ENCODE peak calls at places on chromosomes 5 and 9, in five cellular contexts. W, P, B, I and U are unnamed samples.

GRCh38 chr5:151095341-151096000 is 14.6 kb upstream of the TNIP1 start:
- ATAC-seq in W (no peak), P (peak; percentile 27), B (peak; percentile 16), I (peak; percentile 11), U (peak; percentile 7)

GRCh38 chr9:117377046-117377445 is 37.8 kb downstream of the ASTN2 start:
- ATAC-seq in W (no peak), P (no peak), B (no peak), I (no peak), U (no peak)

GRCh38 chr9:99966720-99967119 is 60.3 kb downstream of the STX17 start:
- ATAC-seq in W (no peak), P (no peak), B (no peak), I (peak; percentile 69), U (no peak)

GRCh38 chr9:70683841-70684240 is 269.4 kb upstream of the KLF9 start:
- ATAC-seq in W (no peak), P (no peak), B (no peak), I (no peak), U (no peak)

GRCh38 chr5:146560205-146560812 is 44.3 kb upstream of the GPR151 start:
- ATAC-seq in W (no peak), P (no peak), B (no peak), I (no peak), U (no peak)

GRCh38 chr5:41157272-41157671 is 56.1 kb downstream of the C6 start:
- ATAC-seq in W (no peak), P (no peak), B (no peak), I (no peak), U (no peak)

GRCh38 chr5:172140120-172140519 is 47.9 kb downstream of the STK10 start:
- ATAC-seq in W (no peak), P (no peak), B (no peak), I (no peak), U (no peak)

GRCh38 chr5:16147179-16147900 is 32.3 kb downstream of the MARCHF11 start:
- ATAC-seq in W (no peak), P (no peak), B (no peak), I (no peak), U (no peak)

GRCh38 chr5:104815212-104815611 is 1252.6 kb upstream of the NUDT12 start:
- ATAC-seq in W (no peak), P (no peak), B (no peak), I (no peak), U (no peak)

GRCh38 chr9:125095821-125096443 is 47.4 kb downstream of the SCAI start:
- ATAC-seq in W (no peak), P (no peak), B (no peak), I (no peak), U (no peak)

DNA sequence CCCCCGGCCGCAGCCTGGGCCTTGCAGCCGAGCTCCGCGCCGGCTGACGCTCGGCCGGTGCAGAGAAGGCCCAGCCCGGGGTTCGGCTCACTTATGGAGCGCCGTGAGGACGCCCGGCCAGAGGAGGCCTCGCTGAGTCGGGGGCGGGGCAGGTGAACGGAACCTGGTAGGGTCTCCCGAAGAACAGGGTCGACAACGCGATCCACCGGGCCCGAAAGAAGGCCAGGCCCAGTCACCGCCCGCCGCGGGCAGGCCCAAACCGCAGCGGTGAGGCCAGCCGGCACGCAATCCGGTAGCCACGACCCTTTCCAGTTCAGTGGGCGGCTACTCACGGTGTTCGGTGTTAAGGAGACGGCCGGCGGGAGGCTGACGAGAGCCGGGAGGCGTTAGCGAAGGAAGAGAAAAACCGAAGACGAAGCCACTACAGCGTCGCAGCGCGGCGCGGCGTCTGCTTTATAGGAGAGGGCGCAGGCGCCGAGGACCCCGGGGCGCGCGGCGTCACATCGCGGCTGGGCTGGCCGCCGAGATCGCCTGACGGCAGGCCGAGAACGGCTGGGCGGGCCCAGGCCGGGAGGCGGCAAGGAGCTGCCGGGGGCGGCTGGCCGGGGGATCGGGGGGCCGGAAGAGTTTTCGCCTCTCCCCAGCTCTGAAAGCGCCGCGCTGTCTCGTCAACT is at the start of gene SKP1:
- ATAC-seq in W (peak; percentile 89), P (peak; percentile 96), B (peak; percentile 89), I (peak; percentile 78), U (peak; percentile 93)
- TF ChIP-seq EP300 in W (no peak), P (peak; percentile 73), B (no peak), I (no peak), U (no peak)

GRCh38 chr5:127072861-127073846 is at the start of gene C5orf63:
- ATAC-seq in W (peak; percentile 95), P (peak; percentile 92), B (peak; percentile 97), I (peak; percentile 100), U (peak; percentile 76)
- TF ChIP-seq CTCF in W (no peak), P (no peak), B (peak; percentile 12), I (peak; percentile 16), U (peak; percentile 52)

DNA sequence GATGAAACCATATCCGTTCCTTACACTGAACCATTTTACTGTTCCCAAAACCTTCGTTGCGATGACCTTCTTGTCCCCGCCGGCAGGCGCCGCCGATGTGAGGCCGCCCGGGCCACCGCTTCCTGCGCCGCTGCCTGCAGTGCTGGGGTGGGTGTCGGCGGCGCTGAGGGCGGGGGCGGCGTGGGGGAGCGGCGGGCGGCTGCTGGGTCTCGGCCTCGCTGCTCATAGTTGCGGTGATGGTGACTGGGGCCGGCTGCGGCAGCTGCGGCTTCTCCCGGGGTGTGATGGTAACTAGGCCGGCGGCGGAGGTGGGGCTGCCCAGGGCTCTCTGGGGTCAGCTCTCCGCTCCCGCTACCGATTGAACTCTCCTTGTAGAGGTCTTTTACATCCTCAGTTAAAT is 14.1 kb upstream of the OR2S2 start:
- ATAC-seq in W (peak; percentile 49), P (peak; percentile 14), B (no peak), I (no peak), U (no peak)
- H3K27me3 ChIP-seq in W (no peaks in the 10 kb centered on the region), P (no peaks in the 10 kb centered on the region), B (no peaks in the 10 kb centered on the region), I (no peaks in the 10 kb centered on the region), U (peaks cover 54% of the 10 kb centered on the region)

GRCh38 chr5:130066644-130067043 is 162.4 kb downstream of the CHSY3 start:
- ATAC-seq in W (no peak), P (peak; percentile 74), B (no peak), I (no peak), U (no peak)

GRCh38 chr5:130065617-130066016 is 161.4 kb downstream of the CHSY3 start:
- ATAC-seq in W (no peak), P (peak; percentile 73), B (no peak), I (no peak), U (no peak)

GRCh38 chr5:130061746-130062145 is 157.5 kb downstream of the CHSY3 start:
- ATAC-seq in W (no peak), P (no peak), B (no peak), I (no peak), U (no peak)

GRCh38 chr5:130067364-130067763 is 163.1 kb downstream of the CHSY3 start:
- ATAC-seq in W (no peak), P (peak; percentile 30), B (no peak), I (no peak), U (no peak)

GRCh38 chr5:130063603-130064002 is 159.3 kb downstream of the CHSY3 start:
- ATAC-seq in W (no peak), P (no peak), B (no peak), I (no peak), U (no peak)
- TF ChIP-seq EP300 in W (no peak), P (no peak), B (no peak), I (no peak), U (no peak)

DNA sequence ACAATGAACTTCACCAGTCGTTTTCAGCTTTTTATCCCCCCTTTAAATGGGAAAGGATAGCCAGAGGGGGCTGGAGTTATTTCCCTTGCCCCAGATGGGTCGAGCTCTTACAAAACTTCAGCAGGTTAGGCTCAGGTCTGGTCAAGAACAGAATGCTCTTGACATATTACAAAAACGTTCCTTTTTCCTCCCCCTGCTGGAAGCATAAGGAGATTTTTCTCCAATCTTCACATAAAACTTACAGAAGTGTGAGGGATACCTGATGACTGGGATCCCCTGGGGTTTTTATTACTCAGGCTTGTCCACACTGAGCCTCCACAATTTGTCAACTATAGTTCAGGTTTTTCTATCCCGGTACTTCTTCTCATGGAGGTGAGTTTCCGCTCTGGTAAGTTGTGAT is 60.8 kb downstream of the CSF2 start:
- ATAC-seq in W (no peak), P (no peak), B (peak; percentile 29), I (peak; percentile 53), U (no peak)
- TF ChIP-seq CTCF in W (no peak), P (no peak), B (peak; percentile 23), I (peak; percentile 25), U (no peak)

DNA sequence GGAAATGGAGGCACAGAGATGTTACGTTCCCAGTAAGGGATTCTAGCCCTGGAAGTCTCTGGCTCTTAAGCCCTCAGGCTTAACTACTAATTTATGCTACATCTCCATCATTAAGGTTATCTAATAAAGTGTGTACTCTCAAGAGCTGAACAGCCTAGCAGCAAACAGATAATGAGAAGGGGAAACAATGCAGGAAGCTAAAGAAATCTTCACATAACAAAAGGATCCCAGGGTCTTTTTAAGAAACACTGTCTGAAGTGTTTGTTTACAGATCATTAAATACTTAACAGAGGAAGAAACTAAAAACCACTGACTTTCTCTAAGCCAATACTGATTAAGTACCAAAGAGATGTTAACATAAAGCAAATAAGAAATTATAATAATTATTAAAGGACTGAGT is 129.0 kb downstream of the PAPPA start:
- ATAC-seq in W (no peak), P (no peak), B (no peak), I (no peak), U (no peak)
- H3K27me3 ChIP-seq in W (no peaks in the 10 kb centered on the region), P (no peaks in the 10 kb centered on the region), B (no peaks in the 10 kb centered on the region), I (no peaks in the 10 kb centered on the region), U (no peaks in the 10 kb centered on the region)

DNA sequence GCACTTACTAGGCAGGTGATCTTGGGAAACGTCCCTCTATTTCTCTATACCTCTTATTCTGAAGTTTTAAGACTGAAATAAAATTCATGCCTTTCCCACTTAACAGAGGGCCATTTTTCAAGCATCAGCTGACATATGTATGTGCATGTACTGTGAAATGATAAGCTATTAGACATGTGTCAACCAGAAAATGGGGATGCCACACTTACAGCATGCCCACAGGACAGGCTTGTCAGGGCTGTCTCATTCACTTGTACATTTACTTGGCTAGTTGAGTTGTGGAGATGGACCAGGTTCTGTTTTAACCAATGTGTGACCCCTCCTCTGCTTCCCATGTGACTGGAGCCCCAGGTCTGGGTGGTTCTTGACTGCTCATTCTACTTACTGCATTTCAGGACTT is 78.5 kb downstream of the C9orf152 start:
- ATAC-seq in W (no peak), P (no peak), B (peak; percentile 40), I (no peak), U (no peak)
- TF ChIP-seq EP300 in W (no peak), P (no peak), B (no peak), I (no peak), U (no peak)

GRCh38 chr5:84392836-84393235 is 8.2 kb upstream of the EDIL3 start:
- ATAC-seq in W (no peak), P (no peak), B (no peak), I (no peak), U (no peak)

GRCh38 chr5:84397385-84397784 is 12.7 kb upstream of the EDIL3 start:
- ATAC-seq in W (no peak), P (no peak), B (no peak), I (no peak), U (no peak)

GRCh38 chr5:84393969-84394368 is 9.3 kb upstream of the EDIL3 start:
- ATAC-seq in W (no peak), P (no peak), B (no peak), I (no peak), U (no peak)
- TF ChIP-seq CTCF in W (no peak), P (no peak), B (no peak), I (no peak), U (no peak)

GRCh38 chr5:59766394-59766793 is 127.1 kb downstream of the PDE4D start:
- ATAC-seq in W (no peak), P (no peak), B (no peak), I (no peak), U (no peak)
- H3K27me3 ChIP-seq in W (no peaks in the 10 kb centered on the region), P (no peaks in the 10 kb centered on the region), B (peaks cover 2% of the 10 kb centered on the region), I (no peaks in the 10 kb centered on the region), U (no peaks in the 10 kb centered on the region)